ENCODE peak calls at places on chromosomes 6 and 20, in seven cellular contexts. W is H7, Z is nephron progenitor cell, K is AG08396, G is right cardiac atrium, Q is LNCaP clone FGC, B is HFFc6. M is an unnamed sample.

GRCh38 chr6:15411766-15412165 is 165.9 kb downstream of the JARID2 start:
- DNase-seq in W (no peak), Z (no peak), K (no peak), G (no peak), Q (no peak), B (no peak), M (no peak)

GRCh38 chr6:43886717-43887339 is 116.8 kb downstream of the VEGFA start:
- DNase-seq in W (no peak), Z (no peak), K (no peak), G (no peak), Q (no peak), B (no peak), M (no peak)

GRCh38 chr6:122042851-122043250 is 356.6 kb upstream of the HSF2 start:
- DNase-seq in W (no peak), Z (peak; percentile 36), K (no peak), G (no peak), Q (no peak), B (no peak), M (no peak)

GRCh38 chr6:166958926-166959861 is 2.8 kb upstream of the RNASET2 start:
- DNase-seq in W (no peak), Z (no peak), K (no peak), G (no peak), Q (no peak), B (no peak), M (no peak)

GRCh38 chr6:35025241-35026188 is 115.6 kb downstream of the TCP11 start:
- DNase-seq in W (no peak), Z (no peak), K (no peak), G (no peak), Q (no peak), B (no peak), M (no peak)

GRCh38 chr20:4894409-4894808 is 106.9 kb downstream of the SLC23A2 start:
- DNase-seq in W (no peak), Z (no peak), K (no peak), G (no peak), Q (no peak), B (no peak), M (no peak)

GRCh38 chr20:3749087-3749688 is 16.7 kb downstream of the HSPA12B start:
- DNase-seq in W (peak; percentile 67), Z (no peak), K (no peak), G (peak; percentile 63), Q (no peak), B (no peak), M (no peak)

GRCh38 chr6:31352497-31353368 is 4.2 kb downstream of the HLA-B start:
- DNase-seq in W (no peak), Z (no peak), K (no peak), G (no peak), Q (no peak), B (no peak), M (no peak)

GRCh38 chr20:15887387-15887786 is 685.9 kb downstream of the KIF16B start:
- DNase-seq in W (no peak), Z (no peak), K (no peak), G (no peak), Q (no peak), B (no peak), M (no peak)

GRCh38 chr6:50217816-50218215 is 168.1 kb upstream of the DEFB112 start:
- DNase-seq in W (no peak), Z (no peak), K (no peak), G (no peak), Q (no peak), B (no peak), M (no peak)

GRCh38 chr6:31940256-31940664 is 5.6 kb upstream of the CFB start:
- DNase-seq in W (no peak), Z (no peak), K (peak; percentile 42), G (no peak), Q (no peak), B (peak; percentile 47), M (no peak)

GRCh38 chr20:62087227-62087626 is 21.5 kb upstream of the TAF4 start:
- DNase-seq in W (peak; percentile 62), Z (no peak), K (no peak), G (no peak), Q (peak; percentile 27), B (no peak), M (peak; percentile 66)

GRCh38 chr6:108895591-108895990 is 47.4 kb downstream of the ARMC2 start:
- DNase-seq in W (no peak), Z (no peak), K (no peak), G (no peak), Q (no peak), B (no peak), M (no peak)

GRCh38 chr6:100228437-100229424 is 234.7 kb upstream of the MCHR2 start:
- DNase-seq in W (peak; percentile 89), Z (peak; percentile 77), K (peak; percentile 84), G (peak; percentile 88), Q (no peak), B (peak; percentile 39), M (peak; percentile 88)

GRCh38 chr6:10384064-10384317 is 30.9 kb downstream of the TFAP2A start:
- DNase-seq in W (no peak), Z (no peak), K (no peak), G (no peak), Q (no peak), B (no peak), M (no peak)

GRCh38 chr6:16684896-16685554 is 76.2 kb downstream of the ATXN1 start:
- DNase-seq in W (no peak), Z (no peak), K (no peak), G (peak; percentile 21), Q (no peak), B (no peak), M (no peak)

GRCh38 chr6:168149015-168149414 is 70.0 kb upstream of the FRMD1 start:
- DNase-seq in W (peak; percentile 20), Z (no peak), K (no peak), G (no peak), Q (no peak), B (no peak), M (no peak)

GRCh38 chr20:49595811-49596545 is 28.0 kb upstream of the PTGIS start:
- DNase-seq in W (no peak), Z (no peak), K (no peak), G (no peak), Q (no peak), B (peak; percentile 52), M (no peak)

GRCh38 chr20:21968486-21968885 is 263.0 kb downstream of the PAX1 start:
- DNase-seq in W (no peak), Z (no peak), K (no peak), G (no peak), Q (no peak), B (no peak), M (no peak)

GRCh38 chr6:144400321-144400720 is 115.2 kb downstream of the UTRN start:
- DNase-seq in W (no peak), Z (no peak), K (no peak), G (no peak), Q (no peak), B (no peak), M (no peak)

GRCh38 chr6:75842191-75842590 is 93.2 kb downstream of the MYO6 start:
- DNase-seq in W (no peak), Z (no peak), K (no peak), G (no peak), Q (no peak), B (peak; percentile 6), M (no peak)

GRCh38 chr20:5557123-5557522 is 193.1 kb upstream of the SHLD1 start:
- DNase-seq in W (peak; percentile 60), Z (peak; percentile 31), K (peak; percentile 28), G (peak; percentile 63), Q (no peak), B (peak; percentile 36), M (peak; percentile 60)

GRCh38 chr6:111852704-111853103 is 20.5 kb downstream of the FYN start:
- DNase-seq in W (no peak), Z (no peak), K (no peak), G (no peak), Q (no peak), B (peak; percentile 63), M (no peak)

GRCh38 chr6:36075656-36076055 is 48.0 kb downstream of the MAPK14 start:
- DNase-seq in W (peak; percentile 15), Z (no peak), K (no peak), G (no peak), Q (no peak), B (no peak), M (peak; percentile 38)

M was measured in iPS-NIHi11.